ENCODE peak calls at places on chromosome 16, in four cellular contexts. C is mesenchymal stem cell, L is neuronal stem cell, X is H9. S is an unnamed sample.

GRCh38 chr16:89119661-89120141 is 26.0 kb downstream of the ACSF3 start:
- DNase-seq in L (no peak), X (no peak), C (no peak), S (no peak)

GRCh38 chr16:52480237-52480636 is 66.7 kb downstream of the TOX3 start:
- DNase-seq in X (no peak), C (no peak), L (no peak), S (no peak)

GRCh38 chr16:89672177-89672941 is 14.1 kb upstream of the CDK10 start:
- DNase-seq in C (no peak), L (no peak), X (no peak), S (no peak)

GRCh38 chr16:77238593-77238992 is 39.4 kb downstream of the SYCE1L start:
- DNase-seq in L (no peak), C (no peak), X (no peak), S (peak)

GRCh38 chr16:59053911-59054310 is 319.8 kb upstream of the GOT2 start:
- DNase-seq in C (no peak), L (no peak), X (no peak), S (no peak)

GRCh38 chr16:84340305-84341040 is 27.9 kb upstream of the ATP2C2 start:
- DNase-seq in X (no peak), C (no peak), L (no peak), S (peak)

GRCh38 chr16:83356266-83356665 is 451.5 kb upstream of the HSBP1 start:
- DNase-seq in C (peak), X (peak), L (peak), S (no peak)

GRCh38 chr16:11104168-11105037 is 151.6 kb downstream of the SOCS1 start:
- DNase-seq in C (no peak), X (no peak), L (no peak), S (no peak)

GRCh38 chr16:84534815-84535214 is 30.4 kb upstream of the MEAK7 start:
- DNase-seq in C (no peak), X (no peak), L (no peak), S (no peak)

GRCh38 chr16:8660841-8661301 is 13.5 kb upstream of the ABAT start:
- DNase-seq in X (peak), C (peak), L (peak), S (peak)

GRCh38 chr16:88781140-88782077 is 3.6 kb downstream of the PIEZO1 start:
- DNase-seq in X (no peak), L (no peak), C (no peak), S (no peak)

GRCh38 chr16:2468725-2469398 is 2.2 kb upstream of the NTN3 start:
- DNase-seq in L (no peak), X (no peak), C (peak), S (no peak)

GRCh38 chr16:89277049-89277448 is 59.5 kb downstream of the ZNF778 start:
- DNase-seq in C (no peak), L (no peak), X (no peak), S (no peak)

GRCh38 chr16:55203570-55203969 is 120.4 kb upstream of the IRX6 start:
- DNase-seq in C (no peak), X (no peak), L (no peak), S (no peak)

GRCh38 chr16:70750893-70751467 is 50.0 kb downstream of the VAC14 start:
- DNase-seq in X (no peak), C (peak), L (no peak), S (no peak)

GRCh38 chr16:84925092-84925772 is 86.1 kb downstream of the ZDHHC7 start:
- DNase-seq in L (no peak), X (peak), C (no peak), S (peak)

GRCh38 chr16:86545927-86546637 is 9.0 kb downstream of the MTHFSD start:
- DNase-seq in X (no peak), C (no peak), L (no peak), S (no peak)

GRCh38 chr16:30805056-30805369 is 18.0 kb upstream of the ZNF629 start:
- DNase-seq in L (peak), X (no peak), C (no peak), S (peak)

GRCh38 chr16:54586474-54587175 is 300.0 kb upstream of the IRX3 start:
- DNase-seq in L (no peak), X (no peak), C (no peak), S (no peak)

GRCh38 chr16:51134876-51135275 is 16.2 kb downstream of the SALL1 start:
- DNase-seq in X (no peak), L (no peak), C (no peak), S (no peak)

GRCh38 chr16:55035037-55035436 is 104.4 kb downstream of the IRX5 start:
- DNase-seq in C (no peak), L (peak), X (peak), S (no peak)

GRCh38 chr16:27434141-27435051 is 32.4 kb downstream of the IL21R start:
- DNase-seq in X (peak), L (no peak), C (no peak), S (no peak)

GRCh38 chr16:17420821-17421220 is 49.9 kb downstream of the XYLT1 start:
- DNase-seq in C (no peak), X (no peak), L (no peak), S (no peak)

GRCh38 chr16:66842765-66843164 is 1.4 kb upstream of the CA7 start:
- DNase-seq in X (no peak), C (no peak), L (no peak), S (no peak)

GRCh38 chr16:84985079-84986065 is 26.0 kb downstream of the ZDHHC7 start:
- DNase-seq in C (peak), L (no peak), X (no peak), S (no peak)

GRCh38 chr16:57803413-57803990 is 1.2 kb upstream of the KIFC3 start:
- DNase-seq in C (peak), L (no peak), X (no peak), S (no peak)
- H2BK12ac ChIP-seq in C (peak), L (no peak), X (no peak), S (peak)

GRCh38 chr16:46898006-46898405 is 13.8 kb downstream of the GPT2 start:
- DNase-seq in C (no peak), X (no peak), L (no peak), S (no peak)
- H2BK5ac ChIP-seq in C (no peak), X (no peak), L (peak), S (peak)

DNA sequence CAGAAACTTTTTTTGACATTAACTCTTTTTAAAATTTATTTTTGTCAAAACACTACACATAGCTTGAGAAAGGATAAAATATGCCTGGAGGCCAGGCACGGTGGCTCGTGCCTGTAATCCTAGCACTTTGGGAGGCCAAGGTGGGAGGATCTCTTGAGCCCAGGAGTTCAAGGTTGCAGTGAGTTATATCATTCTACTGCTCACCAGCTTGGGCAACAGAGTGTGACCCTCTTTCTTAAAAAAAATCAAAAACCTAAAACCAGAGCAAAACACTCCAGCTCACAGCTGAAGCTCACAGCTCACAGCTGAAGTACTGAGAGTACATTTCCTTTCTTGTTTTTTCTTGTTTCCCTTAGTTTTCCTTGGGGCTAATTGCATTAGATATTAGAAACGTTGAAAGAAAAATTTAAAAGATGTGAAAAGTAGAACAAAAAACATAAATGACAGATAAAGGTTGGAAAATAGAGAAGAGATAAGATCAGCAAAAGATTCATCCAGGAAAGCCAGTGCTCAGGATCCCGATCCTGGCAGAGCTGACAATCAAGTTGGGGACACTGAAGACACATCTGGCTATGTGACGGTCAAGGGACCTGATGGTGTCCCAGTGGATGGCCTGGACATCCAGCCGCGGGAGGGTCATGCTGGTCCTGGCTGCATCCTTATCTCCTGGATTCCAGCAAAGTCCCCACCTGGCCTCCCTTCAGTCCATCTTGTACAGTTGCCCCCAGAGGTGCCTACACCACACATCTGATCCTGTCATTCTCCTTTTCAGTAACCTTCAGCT is 9.8 kb downstream of the CHST6 start:
- DNase-seq in X (no peak), C (no peak), L (no peak), S (no peak)
- H2BK12ac ChIP-seq in X (no peak), C (no peak), L (no peak), S (no peak)

GRCh38 chr16:72101195-72101594 is 7.5 kb downstream of the DHX38 start:
- DNase-seq in L (no peak), C (no peak), X (no peak), S (no peak)
- H2BK5ac ChIP-seq in L (no peak), C (no peak), X (no peak), S (no peak)

S was measured in trophoblast cell.